ENCODE peak calls at places on chromosomes 4 and X, in five cellular contexts. Q is NCI-H774; E is GM18507; X is aorta; G is stimulated activated CD4-positive, alpha-beta T cell treated with anti-CD3 and anti-CD28 coated beads, Interleukin-4, amount 100 ng/mL, for 48 hours. Y is an unnamed sample.
A peak's percentile ranks its signal among the peaks of the same experiment; 100 is the strongest.

GRCh38 chrX:150959557-150959956 is 23.6 kb upstream of the HMGB3 start:
- DNase-seq in Q (no peak), G (no peak), E (no peak), X (no peak), Y (no peak)

GRCh38 chrX:149398027-149398426 is 107.1 kb downstream of the IDS start:
- DNase-seq in Q (no peak), E (no peak), G (no peak), X (no peak), Y (no peak)

GRCh38 chr4:80566203-80566872 is 230.8 kb downstream of the CFAP299 start:
- DNase-seq in Q (peak; percentile 73), E (no peak), G (no peak), X (no peak), Y (no peak)

GRCh38 chr4:170214731-170215130 is 125.0 kb upstream of the AADAT start:
- DNase-seq in G (no peak), Q (no peak), E (no peak), X (no peak), Y (no peak)

GRCh38 chr4:16019666-16020065 is 56.7 kb upstream of the FGFBP2 start:
- DNase-seq in E (no peak), X (no peak), Q (no peak), G (no peak), Y (no peak)

GRCh38 chr4:41142946-41143720 is 71.2 kb downstream of the APBB2 start:
- DNase-seq in E (no peak), X (peak; percentile 63), Q (no peak), G (no peak), Y (peak; percentile 98)

GRCh38 chrX:149683966-149684730 is 27.7 kb upstream of the MAGEA11 start:
- DNase-seq in Q (no peak), G (no peak), E (no peak), X (no peak), Y (no peak)

GRCh38 chr4:164402554-164402953 is 351.4 kb upstream of the SMIM31 start:
- DNase-seq in G (no peak), E (no peak), Q (no peak), X (no peak), Y (no peak)

GRCh38 chrX:40581333-40581910 is 652 bp downstream of the ATP6AP2 start:
- DNase-seq in Q (no peak), E (no peak), X (no peak), G (no peak), Y (no peak)

GRCh38 chr4:2804449-2804972 is 11.6 kb downstream of the SH3BP2 start:
- DNase-seq in X (peak; percentile 46), Q (no peak), E (no peak), G (no peak), Y (no peak)

GRCh38 chr4:122583906-122584305 is 37.0 kb downstream of the IL21 start:
- DNase-seq in X (no peak), Q (no peak), E (no peak), G (no peak), Y (no peak)

GRCh38 chr4:159435561-159436023 is 332.7 kb downstream of the RAPGEF2 start:
- DNase-seq in Q (no peak), G (no peak), X (no peak), E (no peak), Y (no peak)

GRCh38 chr4:118586357-118586790 is 98.8 kb upstream of the METTL14 start:
- DNase-seq in E (no peak), G (no peak), X (no peak), Q (no peak), Y (no peak)

GRCh38 chr4:113355550-113356371 is 306.3 kb downstream of the ANK2 start:
- DNase-seq in Q (no peak), X (peak; percentile 64), G (peak; percentile 69), E (peak; percentile 69), Y (peak; percentile 84)

GRCh38 chrX:57595381-57595811 is 3.6 kb downstream of the ZXDB start:
- DNase-seq in X (no peak), G (no peak), E (no peak), Q (no peak), Y (peak; percentile 59)

GRCh38 chrX:12685541-12685940 is 105.7 kb upstream of the PRPS2 start:
- DNase-seq in G (no peak), X (no peak), Q (no peak), E (no peak), Y (no peak)

GRCh38 chrX:12979630-12980015 is 4.7 kb downstream of the TMSB4X start:
- DNase-seq in G (no peak), E (no peak), X (no peak), Q (no peak), Y (no peak)

GRCh38 chr4:149008415-149009025 is 566.3 kb upstream of the NR3C2 start:
- DNase-seq in X (no peak), E (no peak), G (no peak), Q (no peak), Y (peak; percentile 4)

GRCh38 chr4:83454626-83455025 is 997 bp downstream of the HELQ start:
- DNase-seq in E (no peak), G (no peak), X (no peak), Q (no peak), Y (no peak)

GRCh38 chrX:102085706-102086105 is 39.8 kb upstream of the TCEAL2 start:
- DNase-seq in X (no peak), Q (no peak), E (no peak), G (peak; percentile 4), Y (no peak)

GRCh38 chr4:22483551-22483981 is 32.3 kb downstream of the ADGRA3 start:
- DNase-seq in X (no peak), Q (no peak), G (no peak), E (no peak), Y (no peak)

GRCh38 chrX:93420635-93421034 is 252.7 kb downstream of the NAP1L3 start:
- DNase-seq in X (no peak), Q (no peak), G (no peak), E (no peak), Y (no peak)

GRCh38 chr4:172726001-172726423 is 442.6 kb upstream of the GALNT7 start:
- DNase-seq in G (no peak), Q (no peak), X (no peak), E (no peak), Y (no peak)

GRCh38 chrX:47807548-47807947 is 29.2 kb upstream of the ZNF81 start:
- DNase-seq in Q (no peak), G (no peak), X (no peak), E (no peak), Y (no peak)

GRCh38 chr4:169293343-169294176 is 22.8 kb upstream of the SH3RF1 start:
- DNase-seq in E (no peak), X (no peak), Q (no peak), G (no peak), Y (no peak)

GRCh38 chrX:129585691-129586090 is 45.6 kb downstream of the OCRL start:
- DNase-seq in E (no peak), Q (no peak), X (no peak), G (no peak), Y (no peak)

GRCh38 chr4:28639747-28640146 is 1779.1 kb downstream of the STIM2 start:
- DNase-seq in E (no peak), Q (no peak), G (no peak), X (no peak), Y (no peak)

GRCh38 chrX:120463241-120463640 is 5.9 kb downstream of the LAMP2 start:
- DNase-seq in X (no peak), E (no peak), G (no peak), Q (peak; percentile 3), Y (peak; percentile 39)

GRCh38 chrX:155056471-155056870 is 14.5 kb downstream of the CMC4 start:
- DNase-seq in Q (no peak), X (no peak), E (no peak), G (no peak), Y (no peak)

GRCh38 chrX:44400588-44400987 is 57.1 kb upstream of the EFHC2 start:
- DNase-seq in X (no peak), E (no peak), Q (no peak), G (peak; percentile 26), Y (peak; percentile 70)

GRCh38 chr4:136864580-136865185 is 667.6 kb downstream of the PCDH18 start:
- DNase-seq in E (no peak), G (no peak), Q (peak; percentile 32), X (no peak), Y (peak; percentile 84)

GRCh38 chrX:108139303-108139702 is 47.7 kb downstream of the ATG4A start:
- DNase-seq in E (no peak), G (no peak), X (no peak), Q (no peak), Y (no peak)